ENCODE peak calls at places on chromosomes 11 and 22, in seven cellular contexts. X, B, W, A, U, Z and I are unnamed samples.

GRCh38 chr11:48006301-48006992 is 26.1 kb downstream of the PTPRJ start:
- DNase-seq in X (no peak), B (peak; percentile 71), W (no peak), A (no peak), U (no peak), Z (no peak), I (peak; percentile 75)

GRCh38 chr11:45994421-45995341 is 72.2 kb downstream of the LARGE2 start:
- DNase-seq in X (peak; percentile 83), B (peak; percentile 71), W (no peak), A (no peak), U (no peak), Z (no peak), I (no peak)

GRCh38 chr11:69013009-69013951 is at the start of gene MRGPRF:
- DNase-seq in X (peak; percentile 66), B (peak; percentile 71), W (peak; percentile 94), A (peak; percentile 62), U (no peak), Z (peak; percentile 92), I (no peak)

GRCh38 chr11:113322158-113322557 is 7.8 kb downstream of the TTC12 start:
- DNase-seq in X (no peak), B (no peak), W (no peak), A (no peak), U (no peak), Z (no peak), I (no peak)

GRCh38 chr11:86978247-86978646 is 23.1 kb upstream of the FZD4 start:
- DNase-seq in X (no peak), B (peak; percentile 40), W (peak; percentile 78), A (peak; percentile 36), U (no peak), Z (no peak), I (no peak)

GRCh38 chr11:78408619-78409018 is 9.0 kb downstream of the GAB2 start:
- DNase-seq in X (no peak), B (no peak), W (no peak), A (no peak), U (no peak), Z (no peak), I (no peak)

GRCh38 chr11:134637091-134638015 is 225.3 kb upstream of the B3GAT1 start:
- DNase-seq in X (no peak), B (no peak), W (no peak), A (no peak), U (no peak), Z (no peak), I (no peak)

GRCh38 chr11:84564180-84564866 is 1062.8 kb downstream of the DLG2 start:
- DNase-seq in X (peak; percentile 56), B (peak; percentile 62), W (no peak), A (peak; percentile 60), U (peak; percentile 69), Z (no peak), I (peak; percentile 34)

GRCh38 chr11:2511421-2512369 is 66.9 kb downstream of the KCNQ1 start:
- DNase-seq in X (no peak), B (no peak), W (peak; percentile 57), A (no peak), U (no peak), Z (no peak), I (peak; percentile 17)

GRCh38 chr22:44023404-44024287 is 456 bp upstream of the PARVB start:
- DNase-seq in X (peak; percentile 75), B (peak; percentile 44), W (peak; percentile 80), A (peak; percentile 34), U (no peak), Z (peak; percentile 76), I (peak; percentile 80)

GRCh38 chr11:92745186-92745585 is 224.3 kb upstream of the MTNR1B start:
- DNase-seq in X (no peak), B (no peak), W (no peak), A (no peak), U (no peak), Z (no peak), I (no peak)

DNA sequence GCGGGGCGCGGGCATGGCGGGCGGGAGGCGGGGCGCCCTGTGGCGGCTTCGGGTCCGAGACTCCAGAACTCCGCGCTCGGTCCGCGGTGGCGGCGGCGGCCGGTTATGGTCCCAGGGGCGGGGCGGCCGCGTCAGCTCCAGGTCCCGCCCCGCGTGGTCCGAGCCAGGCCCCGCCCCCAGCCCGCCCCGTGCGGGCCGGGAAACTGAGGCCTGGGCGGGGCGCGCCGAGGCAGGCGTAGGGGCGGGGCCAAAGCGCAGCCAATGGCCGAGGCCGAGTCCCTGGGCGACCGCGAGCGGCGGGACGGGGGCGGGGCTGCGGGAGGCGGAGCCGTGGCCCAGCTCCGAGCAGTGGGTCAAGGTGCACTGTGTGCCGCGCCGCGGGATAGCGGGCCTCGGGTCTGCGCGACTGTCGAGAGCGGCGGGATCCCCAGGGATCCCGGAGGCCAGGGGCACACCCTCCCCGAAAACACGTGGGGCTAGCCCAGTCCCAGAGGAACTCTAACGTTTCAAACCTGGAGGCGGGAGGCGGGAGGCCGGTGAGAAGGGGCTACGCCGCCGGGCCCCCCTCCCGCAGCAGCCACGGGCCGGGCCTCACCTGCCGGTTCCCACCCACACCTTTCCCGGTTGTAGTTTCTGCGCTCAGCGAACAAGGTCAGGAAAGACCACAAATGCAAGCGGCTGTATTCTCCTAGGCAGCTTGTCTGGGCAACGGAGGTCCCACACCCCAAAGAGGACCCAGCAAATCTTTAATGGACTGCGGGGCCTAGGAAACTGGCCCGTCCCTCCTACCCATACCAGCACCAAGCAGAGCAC is at the start of gene SLC25A1:
- DNase-seq in X (peak; percentile 96), B (peak; percentile 93), W (peak; percentile 95), A (peak; percentile 95), U (peak; percentile 93), Z (peak; percentile 95), I (peak; percentile 97)
- TF ChIP-seq CTCF in X (no peak), B (no peak), W (no peak), A (no peak), U (no peak), Z (no peak), I (no peak)

DNA sequence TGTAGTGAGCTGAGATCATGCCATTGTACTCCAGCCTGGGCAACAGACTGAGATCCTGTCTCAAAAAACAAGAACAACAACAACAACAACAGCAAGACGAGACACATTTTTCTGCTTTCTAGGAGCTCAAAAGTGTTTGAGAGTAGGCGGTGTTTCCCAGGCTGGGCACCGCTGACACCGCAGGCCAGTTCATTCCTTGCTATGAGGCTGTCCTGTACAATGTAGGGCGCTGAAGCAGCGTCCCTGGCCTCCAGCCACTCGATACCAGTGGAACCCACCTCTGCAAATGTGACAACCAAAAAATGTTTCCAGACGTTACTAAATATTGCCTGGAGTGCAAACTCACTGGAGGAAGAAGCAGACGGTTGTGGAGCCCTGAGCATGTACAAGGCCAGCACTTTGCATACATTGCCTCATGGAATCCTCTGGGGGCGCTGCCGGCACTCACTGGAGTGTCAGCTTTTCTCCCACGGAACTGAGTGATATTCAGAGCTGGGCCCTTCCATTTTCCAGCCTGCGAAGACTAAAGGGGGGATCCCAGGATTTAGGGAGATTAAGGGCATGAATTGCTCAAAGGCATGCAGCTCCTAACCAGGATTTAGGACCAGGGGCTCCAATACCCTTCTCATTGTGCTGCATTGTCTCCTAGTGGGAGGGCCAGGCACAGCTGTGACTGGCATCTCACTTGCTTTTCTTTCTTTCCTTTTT is 5.8 kb upstream of the MIEF1 start:
- DNase-seq in X (peak; percentile 91), B (peak; percentile 79), W (peak; percentile 82), A (peak; percentile 88), U (peak; percentile 71), Z (peak; percentile 71), I (peak; percentile 59)
- TF ChIP-seq CTCF in X (peak; percentile 76), B (peak; percentile 84), W (peak; percentile 67), A (peak; percentile 81), U (peak; percentile 93), Z (peak; percentile 76), I (peak; percentile 71)

DNA sequence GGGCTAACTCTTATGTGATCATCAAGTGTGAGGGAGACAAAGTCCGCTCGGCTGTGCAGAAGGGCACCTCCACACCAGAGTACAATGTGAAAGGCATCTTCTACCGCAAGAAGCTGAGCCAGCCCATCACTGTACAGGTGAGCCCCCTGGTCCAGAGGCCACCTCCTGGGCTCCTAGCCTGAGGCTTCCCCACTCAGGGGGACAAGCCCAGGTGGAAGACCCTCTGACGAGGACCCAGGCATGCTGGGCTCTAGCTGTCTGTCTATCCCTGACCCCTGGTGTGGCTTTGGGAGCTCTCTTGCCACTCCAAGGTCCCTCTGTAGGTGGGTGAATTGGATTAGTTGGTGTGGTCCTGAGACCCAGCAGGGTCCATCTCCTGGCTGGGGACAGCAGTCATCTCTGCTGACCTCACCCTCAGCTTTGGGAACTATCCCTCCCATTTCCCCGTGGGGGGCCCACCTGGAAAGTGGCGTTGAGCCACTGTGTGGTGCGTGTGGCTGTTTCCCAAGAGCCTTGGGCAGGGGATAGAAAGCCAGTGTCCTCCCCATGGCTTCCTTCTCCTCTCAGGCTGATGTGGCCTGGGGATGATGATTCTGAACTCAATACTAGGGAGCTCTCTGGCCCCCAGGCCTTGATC is 5.4 kb upstream of the MYO7A start:
- DNase-seq in X (no peak), B (no peak), W (peak; percentile 8), A (no peak), U (no peak), Z (no peak), I (no peak)
- TF ChIP-seq CTCF in X (no peak), B (no peak), W (no peak), A (no peak), U (no peak), Z (no peak), I (no peak)

DNA sequence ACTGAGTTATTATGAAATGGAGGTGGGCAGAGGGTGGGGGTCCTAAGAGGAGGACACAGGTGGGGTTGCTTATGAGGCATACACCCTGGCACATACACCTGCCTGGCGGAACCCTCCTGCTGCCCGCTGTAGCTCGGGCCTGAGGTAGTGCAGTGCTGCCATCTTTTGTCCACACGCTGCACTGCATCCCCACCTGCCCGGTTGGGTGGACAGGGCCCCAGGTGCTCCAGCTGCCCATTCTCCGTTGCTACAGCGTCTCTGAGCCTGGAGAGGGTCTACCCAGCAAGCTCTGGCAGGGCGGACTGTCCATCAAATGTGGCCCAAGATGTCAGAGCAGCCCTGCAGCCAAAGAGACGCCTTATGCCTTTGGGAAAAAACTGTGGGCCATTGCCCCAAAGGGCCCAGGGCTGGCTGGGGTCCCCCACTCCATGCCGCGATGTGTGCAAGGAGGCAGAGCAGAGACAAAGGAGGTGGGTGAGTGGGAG is 131.2 kb downstream of the BUD13 start:
- DNase-seq in X (peak; percentile 81), B (peak; percentile 34), W (no peak), A (peak; percentile 64), U (peak; percentile 29), Z (peak; percentile 25), I (peak; percentile 71)
- TF ChIP-seq CTCF in X (peak; percentile 98), B (peak; percentile 71), W (peak; percentile 66), A (peak; percentile 75), U (peak; percentile 75), Z (peak; percentile 57), I (peak; percentile 72)

GRCh38 chr22:28741758-28742561 is at the start of the genes CHEK2 and HSCB:
- DNase-seq in X (peak; percentile 99), B (peak; percentile 99), W (peak; percentile 99), A (peak; percentile 98), U (peak; percentile 99), Z (peak; percentile 97), I (peak; percentile 96)
- TF ChIP-seq CTCF in X (peak; percentile 41), B (no peak), W (peak; percentile 1), A (peak; percentile 18), U (peak; percentile 65), Z (no peak), I (peak; percentile 11)

DNA sequence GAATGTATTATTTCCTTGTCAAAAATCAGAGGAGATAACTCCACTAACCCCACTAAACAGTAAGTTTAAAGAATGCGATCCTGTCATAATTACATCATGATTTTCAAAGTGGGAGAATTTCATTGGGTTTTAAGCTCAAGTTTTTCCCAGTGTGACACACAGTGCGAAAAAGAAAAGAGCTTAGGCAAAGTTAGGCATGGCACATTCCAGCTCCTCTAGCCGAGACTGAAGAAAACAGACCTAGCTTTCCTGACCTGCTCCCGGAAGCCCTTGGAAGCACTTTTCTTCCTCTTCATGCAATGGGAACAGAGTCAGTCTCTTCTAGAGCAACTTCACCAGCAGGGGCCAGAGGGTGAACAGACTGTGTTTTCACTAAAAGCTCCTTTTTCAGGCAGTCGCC is 76.6 kb upstream of the AKIP1 start:
- DNase-seq in X (peak; percentile 48), B (peak; percentile 11), W (no peak), A (no peak), U (no peak), Z (no peak), I (no peak)
- TF ChIP-seq CTCF in X (peak; percentile 6), B (no peak), W (no peak), A (no peak), U (no peak), Z (no peak), I (no peak)